ENCODE peak calls at places on chromosomes 13 and 19, in eight cellular contexts. One of them, this sample, is unnamed.

GRCh38 chr19:4376991-4377781 is 23.2 kb downstream of the SH3GL1 start:
- DNase-seq in nephron progenitor cell: no peak
- DNase-seq in lower lobe of right lung: no peak
- DNase-seq in tibial nerve: no peak
- DNase-seq in HFFc6: peak
- DNase-seq in ovary: no peak
- DNase-seq in BE2C: no peak
- DNase-seq in lower leg skin: no peak
- DNase-seq in this sample: no peak

GRCh38 chr19:10538204-10538603 is 5.5 kb upstream of the ATG4D start:
- DNase-seq in nephron progenitor cell: no peak
- DNase-seq in lower lobe of right lung: no peak
- DNase-seq in tibial nerve: no peak
- DNase-seq in HFFc6: no peak
- DNase-seq in ovary: no peak
- DNase-seq in BE2C: no peak
- DNase-seq in lower leg skin: no peak
- DNase-seq in this sample: no peak

GRCh38 chr13:113846639-113847318 is 17.1 kb downstream of the GAS6 start:
- DNase-seq in nephron progenitor cell: no peak
- DNase-seq in lower lobe of right lung: no peak
- DNase-seq in tibial nerve: no peak
- DNase-seq in HFFc6: no peak
- DNase-seq in ovary: peak
- DNase-seq in BE2C: no peak
- DNase-seq in lower leg skin: no peak
- DNase-seq in this sample: no peak

GRCh38 chr19:48400018-48400742 is 6.7 kb downstream of the GRIN2D start:
- DNase-seq in nephron progenitor cell: peak
- DNase-seq in lower lobe of right lung: peak
- DNase-seq in tibial nerve: peak
- DNase-seq in HFFc6: peak
- DNase-seq in ovary: no peak
- DNase-seq in BE2C: peak
- DNase-seq in lower leg skin: no peak
- DNase-seq in this sample: no peak

GRCh38 chr13:106232680-106233079 is 302.8 kb downstream of the EFNB2 start:
- DNase-seq in nephron progenitor cell: no peak
- DNase-seq in lower lobe of right lung: no peak
- DNase-seq in tibial nerve: no peak
- DNase-seq in HFFc6: no peak
- DNase-seq in ovary: no peak
- DNase-seq in BE2C: no peak
- DNase-seq in lower leg skin: no peak
- DNase-seq in this sample: no peak

GRCh38 chr13:113862766-113863510 is 938 bp downstream of the GAS6 start:
- DNase-seq in nephron progenitor cell: peak
- DNase-seq in lower lobe of right lung: peak
- DNase-seq in tibial nerve: no peak
- DNase-seq in HFFc6: no peak
- DNase-seq in ovary: peak
- DNase-seq in BE2C: no peak
- DNase-seq in lower leg skin: no peak
- DNase-seq in this sample: no peak

GRCh38 chr13:46479286-46479685 is 73.7 kb upstream of the LRCH1 start:
- DNase-seq in nephron progenitor cell: no peak
- DNase-seq in lower lobe of right lung: no peak
- DNase-seq in tibial nerve: no peak
- DNase-seq in HFFc6: no peak
- DNase-seq in ovary: no peak
- DNase-seq in BE2C: no peak
- DNase-seq in lower leg skin: no peak
- DNase-seq in this sample: peak

GRCh38 chr13:21657538-21657937 is 13.3 kb upstream of the FGF9 start:
- DNase-seq in nephron progenitor cell: no peak
- DNase-seq in lower lobe of right lung: no peak
- DNase-seq in tibial nerve: no peak
- DNase-seq in HFFc6: peak
- DNase-seq in ovary: no peak
- DNase-seq in BE2C: no peak
- DNase-seq in lower leg skin: no peak
- DNase-seq in this sample: no peak

GRCh38 chr13:74927823-74928222 is 554.1 kb downstream of the TBC1D4 start:
- DNase-seq in nephron progenitor cell: no peak
- DNase-seq in lower lobe of right lung: no peak
- DNase-seq in tibial nerve: no peak
- DNase-seq in HFFc6: no peak
- DNase-seq in ovary: no peak
- DNase-seq in BE2C: no peak
- DNase-seq in lower leg skin: no peak
- DNase-seq in this sample: no peak

GRCh38 chr19:574658-575526 is 2.5 kb downstream of the BSG start:
- DNase-seq in nephron progenitor cell: peak
- DNase-seq in lower lobe of right lung: no peak
- DNase-seq in tibial nerve: no peak
- DNase-seq in HFFc6: peak
- DNase-seq in ovary: peak
- DNase-seq in BE2C: peak
- DNase-seq in lower leg skin: no peak
- DNase-seq in this sample: peak

GRCh38 chr19:39347332-39348227 is 5.4 kb downstream of the SAMD4B start:
- DNase-seq in nephron progenitor cell: no peak
- DNase-seq in lower lobe of right lung: no peak
- DNase-seq in tibial nerve: no peak
- DNase-seq in HFFc6: peak
- DNase-seq in ovary: no peak
- DNase-seq in BE2C: no peak
- DNase-seq in lower leg skin: no peak
- DNase-seq in this sample: no peak

GRCh38 chr13:80084086-80084676 is 256.7 kb downstream of the SPRY2 start:
- DNase-seq in nephron progenitor cell: no peak
- DNase-seq in lower lobe of right lung: no peak
- DNase-seq in tibial nerve: no peak
- DNase-seq in HFFc6: peak
- DNase-seq in ovary: no peak
- DNase-seq in BE2C: no peak
- DNase-seq in lower leg skin: no peak
- DNase-seq in this sample: no peak

GRCh38 chr13:109743706-109744453 is 42.5 kb downstream of the IRS2 start:
- DNase-seq in nephron progenitor cell: no peak
- DNase-seq in lower lobe of right lung: no peak
- DNase-seq in tibial nerve: no peak
- DNase-seq in HFFc6: peak
- DNase-seq in ovary: no peak
- DNase-seq in BE2C: peak
- DNase-seq in lower leg skin: no peak
- DNase-seq in this sample: peak

GRCh38 chr13:75368167-75368566 is 113.8 kb downstream of the TBC1D4 start:
- DNase-seq in nephron progenitor cell: no peak
- DNase-seq in lower lobe of right lung: no peak
- DNase-seq in tibial nerve: peak
- DNase-seq in HFFc6: peak
- DNase-seq in ovary: peak
- DNase-seq in BE2C: no peak
- DNase-seq in lower leg skin: no peak
- DNase-seq in this sample: no peak

GRCh38 chr13:96993660-96994029 is 631 bp downstream of the OXGR1 start:
- DNase-seq in nephron progenitor cell: no peak
- DNase-seq in lower lobe of right lung: no peak
- DNase-seq in tibial nerve: no peak
- DNase-seq in HFFc6: no peak
- DNase-seq in ovary: no peak
- DNase-seq in BE2C: no peak
- DNase-seq in lower leg skin: no peak
- DNase-seq in this sample: no peak

GRCh38 chr13:21608961-21609360 is 5.0 kb upstream of the MICU2 start:
- DNase-seq in nephron progenitor cell: no peak
- DNase-seq in lower lobe of right lung: no peak
- DNase-seq in tibial nerve: no peak
- DNase-seq in HFFc6: no peak
- DNase-seq in ovary: no peak
- DNase-seq in BE2C: no peak
- DNase-seq in lower leg skin: no peak
- DNase-seq in this sample: no peak

GRCh38 chr19:17385878-17386611 is 8.0 kb downstream of the CCDC194 start:
- DNase-seq in nephron progenitor cell: peak
- DNase-seq in lower lobe of right lung: peak
- DNase-seq in tibial nerve: peak
- DNase-seq in HFFc6: no peak
- DNase-seq in ovary: peak
- DNase-seq in BE2C: peak
- DNase-seq in lower leg skin: no peak
- DNase-seq in this sample: peak

GRCh38 chr19:7355151-7355845 is 6.6 kb downstream of the ARHGEF18 start:
- DNase-seq in nephron progenitor cell: no peak
- DNase-seq in lower lobe of right lung: no peak
- DNase-seq in tibial nerve: no peak
- DNase-seq in HFFc6: no peak
- DNase-seq in ovary: peak
- DNase-seq in BE2C: no peak
- DNase-seq in lower leg skin: no peak
- DNase-seq in this sample: no peak

DNA sequence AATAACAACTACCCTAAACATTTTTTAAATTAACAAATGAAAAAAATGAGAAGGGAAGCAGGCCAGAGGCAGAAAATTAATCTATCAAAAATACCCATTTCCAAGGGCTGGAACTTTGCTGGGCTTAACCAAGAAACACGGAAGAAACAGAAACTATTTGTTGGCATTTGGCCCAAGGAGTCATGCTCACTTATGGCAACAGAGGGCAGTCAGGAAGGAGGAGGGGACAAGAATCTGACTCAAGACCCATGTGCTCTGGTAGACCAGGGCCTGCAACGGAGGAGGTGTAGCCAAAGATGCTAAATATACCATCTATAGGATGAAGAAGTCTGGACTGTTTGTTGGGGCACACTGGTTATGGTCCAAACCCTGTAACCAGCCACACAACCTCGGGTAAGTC is 496.7 kb downstream of the COG6 start:
- DNase-seq in nephron progenitor cell: no peak
- DNase-seq in lower lobe of right lung: no peak
- DNase-seq in tibial nerve: no peak
- DNase-seq in HFFc6: peak
- DNase-seq in ovary: no peak
- DNase-seq in BE2C: no peak
- DNase-seq in lower leg skin: no peak
- DNase-seq in this sample: no peak
- TF ChIP-seq CTCF in nephron progenitor cell: no peak
- TF ChIP-seq CTCF in lower lobe of right lung: no peak
- TF ChIP-seq CTCF in tibial nerve: no peak
- TF ChIP-seq CTCF in HFFc6: no peak
- TF ChIP-seq CTCF in ovary: no peak
- TF ChIP-seq CTCF in BE2C: no peak
- TF ChIP-seq CTCF in lower leg skin: no peak
- TF ChIP-seq CTCF in this sample: peak

GRCh38 chr19:14686411-14686810 is 3.4 kb upstream of the ZNF333 start:
- DNase-seq in nephron progenitor cell: no peak
- DNase-seq in lower lobe of right lung: peak
- DNase-seq in tibial nerve: no peak
- DNase-seq in HFFc6: peak
- DNase-seq in ovary: no peak
- DNase-seq in BE2C: peak
- DNase-seq in lower leg skin: no peak
- DNase-seq in this sample: no peak
- TF ChIP-seq CTCF in nephron progenitor cell: no peak
- TF ChIP-seq CTCF in lower lobe of right lung: peak
- TF ChIP-seq CTCF in tibial nerve: peak
- TF ChIP-seq CTCF in HFFc6: peak
- TF ChIP-seq CTCF in ovary: no peak
- TF ChIP-seq CTCF in BE2C: peak
- TF ChIP-seq CTCF in lower leg skin: no peak
- TF ChIP-seq CTCF in this sample: peak

GRCh38 chr19:31670931-31671330 is 321.7 kb upstream of the TSHZ3 start:
- DNase-seq in nephron progenitor cell: no peak
- DNase-seq in lower lobe of right lung: no peak
- DNase-seq in tibial nerve: no peak
- DNase-seq in HFFc6: no peak
- DNase-seq in ovary: no peak
- DNase-seq in BE2C: no peak
- DNase-seq in lower leg skin: no peak
- DNase-seq in this sample: no peak

GRCh38 chr19:31678421-31678820 is 329.2 kb upstream of the TSHZ3 start:
- DNase-seq in nephron progenitor cell: no peak
- DNase-seq in lower lobe of right lung: no peak
- DNase-seq in tibial nerve: no peak
- DNase-seq in HFFc6: no peak
- DNase-seq in ovary: no peak
- DNase-seq in BE2C: no peak
- DNase-seq in lower leg skin: no peak
- DNase-seq in this sample: no peak

GRCh38 chr19:31674503-31675186 is 325.4 kb upstream of the TSHZ3 start:
- DNase-seq in nephron progenitor cell: no peak
- DNase-seq in lower lobe of right lung: no peak
- DNase-seq in tibial nerve: no peak
- DNase-seq in HFFc6: peak
- DNase-seq in ovary: no peak
- DNase-seq in BE2C: no peak
- DNase-seq in lower leg skin: no peak
- DNase-seq in this sample: no peak

GRCh38 chr19:31675187-31675913 is 326.1 kb upstream of the TSHZ3 start:
- DNase-seq in nephron progenitor cell: no peak
- DNase-seq in lower lobe of right lung: no peak
- DNase-seq in tibial nerve: no peak
- DNase-seq in HFFc6: peak
- DNase-seq in ovary: no peak
- DNase-seq in BE2C: no peak
- DNase-seq in lower leg skin: no peak
- DNase-seq in this sample: no peak

DNA sequence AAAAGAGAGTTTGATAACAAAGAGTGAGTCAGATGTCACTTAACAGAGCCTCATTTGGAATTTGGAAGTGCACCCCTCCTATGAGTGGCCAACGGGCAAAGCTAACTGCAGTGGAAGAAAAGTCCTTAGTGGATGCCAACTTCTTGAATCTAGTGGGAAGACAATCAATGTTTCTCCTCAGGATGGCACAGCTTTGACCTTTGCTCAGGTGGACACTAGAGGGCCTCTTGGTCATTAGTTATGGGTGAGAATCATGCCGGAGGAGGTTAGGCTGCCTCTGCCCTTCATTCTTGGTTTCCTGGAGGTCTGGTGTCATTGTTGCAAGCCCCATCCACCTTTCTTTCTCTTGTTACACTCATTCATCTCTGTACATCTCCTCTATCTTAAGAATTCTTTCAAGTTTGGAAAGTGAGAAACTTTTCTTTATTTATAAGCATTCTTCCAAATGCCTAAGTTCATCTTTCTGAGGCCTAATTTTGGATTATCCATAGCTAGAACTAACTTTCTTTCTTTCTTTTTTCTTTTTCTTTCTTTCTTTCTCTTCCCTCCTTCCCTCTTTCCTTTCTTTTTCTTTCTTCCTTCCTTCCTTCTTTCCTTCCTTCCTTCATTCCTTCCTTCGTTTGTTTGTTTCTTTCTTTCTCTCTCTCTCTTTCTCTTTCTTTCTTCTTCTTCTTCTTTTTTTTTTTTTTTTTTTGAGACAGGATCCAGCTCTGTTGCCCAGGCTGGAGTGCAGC is 327.2 kb upstream of the TSHZ3 start:
- DNase-seq in nephron progenitor cell: no peak
- DNase-seq in lower lobe of right lung: no peak
- DNase-seq in tibial nerve: no peak
- DNase-seq in HFFc6: no peak
- DNase-seq in ovary: no peak
- DNase-seq in BE2C: no peak
- DNase-seq in lower leg skin: no peak
- DNase-seq in this sample: no peak
- TF ChIP-seq CTCF in nephron progenitor cell: peak
- TF ChIP-seq CTCF in lower lobe of right lung: peak
- TF ChIP-seq CTCF in tibial nerve: no peak
- TF ChIP-seq CTCF in HFFc6: peak
- TF ChIP-seq CTCF in ovary: no peak
- TF ChIP-seq CTCF in BE2C: peak
- TF ChIP-seq CTCF in lower leg skin: no peak
- TF ChIP-seq CTCF in this sample: no peak

GRCh38 chr13:38685974-38686571 is 804 bp upstream of the FREM2 start:
- DNase-seq in nephron progenitor cell: peak
- DNase-seq in lower lobe of right lung: no peak
- DNase-seq in tibial nerve: no peak
- DNase-seq in HFFc6: peak
- DNase-seq in ovary: no peak
- DNase-seq in BE2C: no peak
- DNase-seq in lower leg skin: no peak
- DNase-seq in this sample: no peak
- TF ChIP-seq CTCF in nephron progenitor cell: peak
- TF ChIP-seq CTCF in lower lobe of right lung: no peak
- TF ChIP-seq CTCF in tibial nerve: peak
- TF ChIP-seq CTCF in HFFc6: peak
- TF ChIP-seq CTCF in ovary: no peak
- TF ChIP-seq CTCF in BE2C: peak
- TF ChIP-seq CTCF in lower leg skin: no peak
- TF ChIP-seq CTCF in this sample: peak

This sample was measured in osteocyte.